ENCODE peak calls at places on chromosomes 2 and 18, in nine cellular contexts. F, H, E, Q, I, C, D, G and U are unnamed samples. For H3K4me1, the result is how much of the 10 kb centered on the place peaks cover.

GRCh38 chr2:130241041-130241707 is 42.9 kb upstream of the TUBA3E start:
- DNase-seq in G (peak), E (no peak), I (no peak), D (peak), H (no peak), C (no peak), Q (peak), F (no peak), U (no peak)

GRCh38 chr2:120344991-120345975 is 653 bp upstream of the INHBB start:
- DNase-seq in C (peak), F (peak), E (peak), D (no peak), I (no peak), H (peak), G (peak), Q (peak), U (no peak)

GRCh38 chr2:62267687-62268086 is 71.8 kb downstream of the B3GNT2 start:
- DNase-seq in F (no peak), E (no peak), C (no peak), H (peak), I (no peak), Q (no peak), D (no peak), G (no peak), U (no peak)

GRCh38 chr18:10515456-10515855 is 10.4 kb upstream of the NAPG start:
- DNase-seq in D (no peak), H (no peak), G (no peak), I (no peak), F (no peak), Q (no peak), E (no peak), C (no peak), U (no peak)

GRCh38 chr2:8622199-8622911 is 59.5 kb upstream of the ID2 start:
- DNase-seq in D (no peak), H (no peak), E (no peak), G (no peak), F (no peak), I (no peak), Q (no peak), C (no peak), U (no peak)

GRCh38 chr18:59458575-59458974 is 99.5 kb upstream of the LMAN1 start:
- DNase-seq in Q (no peak), H (no peak), I (no peak), F (no peak), G (peak), D (no peak), C (no peak), E (no peak), U (no peak)

GRCh38 chr2:231866450-231866849 is 59.7 kb downstream of the NPPC start:
- DNase-seq in D (no peak), H (no peak), G (no peak), Q (no peak), F (no peak), I (no peak), C (no peak), E (no peak), U (no peak)

GRCh38 chr18:12391487-12392136 is 14.6 kb upstream of the AFG3L2 start:
- DNase-seq in C (peak), I (peak), Q (peak), G (peak), D (peak), E (peak), F (peak), H (peak), U (peak)

GRCh38 chr2:14722919-14723559 is 90.5 kb downstream of the LRATD1 start:
- DNase-seq in F (no peak), G (no peak), Q (no peak), I (no peak), H (peak), E (no peak), C (no peak), D (no peak), U (no peak)

GRCh38 chr2:168661404-168661869 is 141.0 kb upstream of the NOSTRIN start:
- DNase-seq in D (no peak), Q (no peak), H (no peak), E (no peak), F (peak), G (no peak), I (no peak), C (peak), U (no peak)

GRCh38 chr2:127348421-127349000 is 39.3 kb downstream of the MAP3K2 start:
- DNase-seq in I (no peak), C (no peak), H (peak), D (no peak), F (no peak), G (no peak), E (no peak), Q (no peak), U (peak)

GRCh38 chr2:20241973-20242726 is 17.2 kb upstream of the SDC1 start:
- DNase-seq in D (no peak), Q (no peak), H (no peak), I (no peak), F (peak), G (no peak), C (peak), E (peak), U (no peak)

GRCh38 chr2:100274076-100274475 is 48.2 kb downstream of the LONRF2 start:
- DNase-seq in Q (no peak), F (no peak), G (no peak), I (peak), H (no peak), C (no peak), D (no peak), E (no peak), U (no peak)

GRCh38 chr18:3055861-3056260 is 42.9 kb upstream of the LPIN2 start:
- DNase-seq in I (no peak), D (no peak), G (no peak), C (no peak), Q (no peak), H (no peak), E (no peak), F (peak), U (no peak)

GRCh38 chr2:120275617-120276400 is 23.2 kb downstream of the RALB start:
- DNase-seq in G (no peak), D (no peak), E (no peak), H (no peak), C (no peak), Q (no peak), I (no peak), F (no peak), U (no peak)

GRCh38 chr18:48860276-48861180 is 90.2 kb downstream of the SMAD7 start:
- DNase-seq in E (peak), I (no peak), C (peak), D (no peak), H (no peak), F (peak), G (no peak), Q (no peak), U (no peak)

GRCh38 chr2:32502941-32503340 is 124.9 kb upstream of the TTC27 start:
- DNase-seq in Q (no peak), C (no peak), H (no peak), G (no peak), E (no peak), F (no peak), I (no peak), D (no peak), U (no peak)

GRCh38 chr2:168237741-168238140 is 9.7 kb downstream of the STK39 start:
- DNase-seq in G (no peak), D (no peak), Q (peak), I (no peak), C (no peak), H (peak), E (no peak), F (no peak), U (no peak)

GRCh38 chr18:42174909-42175308 is 219.9 kb downstream of the PIK3C3 start:
- DNase-seq in C (peak), D (no peak), G (peak), H (peak), F (peak), I (no peak), Q (peak), E (no peak), U (no peak)

GRCh38 chr18:60062396-60062795 is 162.6 kb downstream of the PMAIP1 start:
- DNase-seq in D (no peak), F (no peak), C (no peak), E (no peak), Q (no peak), G (no peak), H (no peak), I (no peak), U (no peak)

GRCh38 chr2:174634130-174635014 is 36.8 kb upstream of the WIPF1 start:
- DNase-seq in H (peak), G (no peak), I (peak), Q (no peak), E (no peak), D (no peak), F (no peak), C (no peak), U (peak)

GRCh38 chr2:96788393-96789244 is 27.4 kb upstream of the CNNM3 start:
- DNase-seq in I (no peak), G (peak), H (peak), Q (peak), D (no peak), F (no peak), E (peak), C (no peak), U (no peak)

GRCh38 chr2:177728920-177729319 is 336.3 kb downstream of the AGPS start:
- DNase-seq in E (no peak), F (no peak), Q (no peak), I (no peak), H (no peak), C (no peak), D (no peak), G (no peak), U (no peak)

GRCh38 chr2:177612651-177613050 is 220.1 kb downstream of the AGPS start:
- DNase-seq in C (no peak), Q (no peak), H (no peak), F (no peak), I (no peak), G (no peak), E (no peak), D (no peak), U (no peak)

GRCh38 chr2:161004379-161004778 is 155.8 kb upstream of the TANK start:
- DNase-seq in C (no peak), E (peak), G (no peak), I (peak), F (peak), H (peak), Q (peak), D (peak), U (no peak)

GRCh38 chr2:42804338-42804737 is 12.0 kb upstream of the HAAO start:
- DNase-seq in I (no peak), G (no peak), Q (no peak), D (no peak), F (no peak), H (peak), E (no peak), C (no peak), U (no peak)

GRCh38 chr2:119605096-119605495 is 60.8 kb downstream of the CFAP221 start:
- DNase-seq in D (no peak), C (no peak), G (no peak), E (no peak), I (no peak), Q (no peak), H (no peak), F (no peak), U (no peak)

GRCh38 chr18:22930089-22930713 is 2.9 kb upstream of the RBBP8 start:
- DNase-seq in G (peak), D (peak), F (peak), Q (peak), E (peak), I (peak), H (peak), C (peak), U (peak)

GRCh38 chr2:233800231-233800630 is 22.1 kb downstream of the MROH2A start:
- DNase-seq in E (no peak), G (no peak), H (no peak), F (no peak), C (no peak), Q (no peak), D (no peak), I (no peak), U (no peak)
- TF ChIP-seq EZH2phosphoT487 in E (no peak), G (no peak), H (no peak), F (no peak), C (no peak), Q (no peak), D (no peak), I (no peak), U (no peak)

DNA sequence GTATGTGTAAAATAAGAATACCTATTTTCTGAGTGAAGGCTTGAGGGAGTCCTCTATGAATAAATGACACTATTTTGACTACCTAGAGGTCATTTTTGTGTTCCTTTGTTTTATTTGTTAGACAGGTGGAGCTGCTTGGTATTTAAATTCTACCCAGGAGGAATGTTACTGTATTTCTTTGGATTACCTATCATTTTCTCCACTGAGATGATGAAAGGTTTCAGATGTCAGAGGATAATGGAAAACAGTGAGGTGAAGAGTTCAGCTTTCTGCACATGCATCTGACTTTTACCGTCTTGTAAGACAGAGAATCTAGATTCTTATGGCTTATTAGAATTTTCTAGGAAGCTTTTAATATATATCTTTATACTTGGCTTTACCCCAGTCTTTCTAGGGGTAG is 689.8 kb upstream of the NXPH2 start:
- DNase-seq in H (no peak), F (no peak), I (no peak), Q (no peak), C (no peak), D (no peak), G (no peak), E (no peak), U (no peak)
- H3K4me1 ChIP-seq in H (under half), F (under half), I (under half), Q (under half), C (under half), D (under half), G (under half), E (under half), U (under half)

GRCh38 chr18:74440808-74441427 is 16.2 kb downstream of the DIPK1C start:
- DNase-seq in I (no peak), C (no peak), D (no peak), E (no peak), Q (no peak), H (no peak), F (no peak), G (no peak), U (no peak)

GRCh38 chr18:74434466-74434865 is 22.6 kb downstream of the DIPK1C start:
- DNase-seq in G (no peak), Q (no peak), H (no peak), C (no peak), D (no peak), E (no peak), I (no peak), F (no peak), U (no peak)

GRCh38 chr18:74435740-74436139 is 21.4 kb downstream of the DIPK1C start:
- DNase-seq in Q (no peak), I (no peak), D (no peak), E (no peak), C (no peak), H (no peak), F (no peak), G (no peak), U (no peak)

GRCh38 chr18:74430811-74431571 is 26.1 kb downstream of the DIPK1C start:
- DNase-seq in G (no peak), D (no peak), H (no peak), F (no peak), I (no peak), E (no peak), C (no peak), Q (no peak), U (no peak)

GRCh38 chr18:74436158-74436755 is 20.9 kb downstream of the DIPK1C start:
- DNase-seq in Q (no peak), D (no peak), G (no peak), I (no peak), C (no peak), F (peak), H (no peak), E (no peak), U (no peak)
- H3K27ac ChIP-seq in Q (no peak), D (no peak), G (no peak), I (no peak), C (no peak), F (no peak), H (no peak), E (no peak), U (no peak)

DNA sequence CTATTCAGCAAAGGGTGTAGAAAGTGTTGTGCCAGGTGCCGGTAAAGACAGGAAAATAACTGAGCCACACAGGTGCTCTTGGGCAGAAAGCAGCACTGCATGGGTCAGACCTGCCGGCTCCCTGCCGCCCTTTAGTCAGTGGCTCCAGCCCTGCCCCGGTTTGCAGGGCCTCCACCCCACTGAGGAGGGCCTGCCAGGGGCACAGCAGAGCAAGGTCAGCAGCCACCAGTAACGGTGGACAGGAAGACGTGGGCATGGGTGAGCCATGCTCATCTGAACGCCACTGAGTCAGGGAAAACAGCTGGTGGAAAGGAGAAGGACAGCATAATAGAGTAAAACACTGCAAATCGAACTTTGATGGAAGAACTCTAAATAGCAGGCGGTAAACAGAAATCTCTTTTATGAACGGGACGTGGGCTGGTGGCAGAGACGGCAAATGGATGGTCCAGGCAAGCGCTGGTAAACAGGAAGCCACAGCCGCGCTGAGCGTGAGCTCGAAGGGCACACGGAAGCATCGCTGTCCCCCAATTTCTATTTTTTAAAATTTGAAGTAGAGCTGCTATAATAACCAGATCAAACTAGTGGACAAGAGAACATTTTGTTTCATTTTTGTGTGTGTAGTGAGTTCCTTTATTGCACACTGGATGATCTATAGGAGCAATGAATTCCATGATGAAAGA is 141.8 kb upstream of the ALKAL2 start:
- DNase-seq in H (no peak), F (no peak), C (no peak), Q (no peak), G (no peak), D (no peak), I (no peak), E (no peak), U (peak)
- TF ChIP-seq EZH2phosphoT487 in H (no peak), F (no peak), C (no peak), Q (no peak), G (no peak), D (no peak), I (no peak), E (no peak), U (no peak)

DNA sequence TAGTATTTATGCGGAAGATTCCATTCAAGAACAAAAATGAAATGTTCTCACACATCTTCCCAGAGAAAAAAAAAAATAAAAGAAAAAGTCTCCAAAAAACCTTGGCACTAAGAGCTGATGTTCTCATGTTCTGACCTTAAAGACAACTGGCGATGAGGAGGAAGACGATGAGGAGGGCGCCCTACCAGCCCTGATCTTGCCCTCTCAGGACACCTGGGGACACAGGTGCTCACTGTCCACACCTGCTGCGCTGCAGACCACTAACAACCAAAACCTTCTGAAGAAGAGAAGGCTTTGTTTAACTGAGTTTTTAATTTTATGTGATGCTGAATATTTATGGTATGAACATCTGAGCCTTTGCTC is 184.6 kb downstream of the HDAC4 start:
- DNase-seq in G (no peak), D (no peak), H (no peak), E (no peak), Q (no peak), I (no peak), F (no peak), C (no peak), U (no peak)
- H3K4me1 ChIP-seq in G (under half), D (under half), H (under half), E (under half), Q (under half), I (under half), F (under half), C (under half), U (under half)

GRCh38 chr2:47272905-47273758 is 118.0 kb upstream of the STPG4 start:
- DNase-seq in G (no peak), E (no peak), Q (no peak), H (no peak), I (no peak), D (no peak), C (no peak), F (no peak), U (no peak)
- H3K27ac ChIP-seq in G (peak), E (peak), Q (peak), H (no peak), I (no peak), D (no peak), C (no peak), F (no peak), U (no peak)

DNA sequence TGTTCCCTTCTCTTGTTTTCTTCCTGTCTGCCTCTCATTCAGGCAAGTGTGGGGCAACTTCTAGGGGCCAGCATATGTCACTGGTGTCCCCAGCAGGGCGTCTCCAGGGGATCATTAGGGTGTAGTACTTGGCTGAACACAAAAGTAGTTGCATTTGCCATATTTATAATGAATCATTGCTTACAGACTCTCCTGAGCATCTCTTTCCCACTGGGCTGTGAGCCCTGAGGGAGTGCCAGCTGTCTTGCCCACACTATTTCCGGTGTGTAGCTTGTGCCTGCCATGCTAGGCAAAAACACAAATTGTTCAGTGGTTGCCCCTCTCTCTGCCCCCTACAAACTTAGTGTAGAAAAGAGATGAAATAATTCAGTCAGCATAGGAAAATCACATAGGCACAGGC is 40.8 kb upstream of the SCLY start:
- DNase-seq in I (no peak), H (peak), G (no peak), Q (peak), C (no peak), E (no peak), F (no peak), D (no peak), U (no peak)
- TF ChIP-seq EZH2phosphoT487 in I (no peak), H (no peak), G (no peak), Q (no peak), C (no peak), E (no peak), F (no peak), D (no peak), U (no peak)